ENCODE peak calls at places on chromosomes 4 and X, in nine cellular contexts. F is right cardiac atrium; W is tibial artery; P is cardiac muscle cell; N is astrocyte of the spinal cord; I is fibroblast of mammary gland; J is adipocyte; Z is CD8-positive, alpha-beta memory T cell; M is IMR-90. Q is an unnamed sample.

GRCh38 chr4:82975792-82976191 is 34.8 kb downstream of the LIN54 start:
- DNase-seq in I (peak; percentile 19), P (peak; percentile 44), W (no peak), Z (no peak), M (peak; percentile 78), J (peak; percentile 39), N (peak; percentile 5), F (no peak), Q (no peak)

GRCh38 chr4:22573198-22573597 is 57.3 kb upstream of the ADGRA3 start:
- DNase-seq in P (peak; percentile 67), Z (no peak), I (peak; percentile 11), N (peak; percentile 32), F (peak; percentile 88), M (no peak), J (peak; percentile 3), W (peak; percentile 81), Q (no peak)

GRCh38 chr4:168639914-168640313 is 143.1 kb downstream of the PALLD start:
- DNase-seq in N (no peak), P (peak; percentile 50), W (no peak), F (peak; percentile 82), I (no peak), Z (no peak), M (no peak), J (no peak), Q (no peak)

GRCh38 chr4:147513051-147513450 is 32.2 kb downstream of the EDNRA start:
- DNase-seq in Z (no peak), N (no peak), W (no peak), J (no peak), F (no peak), I (no peak), M (no peak), P (no peak), Q (no peak)

GRCh38 chrX:105315301-105315700 is 94.8 kb upstream of the TEX13A start:
- DNase-seq in J (peak; percentile 59), P (peak; percentile 23), Z (no peak), N (no peak), F (no peak), I (peak; percentile 70), M (peak; percentile 10), W (no peak), Q (peak; percentile 83)

GRCh38 chr4:6963139-6963611 is 53.5 kb downstream of the TBC1D14 start:
- DNase-seq in I (no peak), J (no peak), N (no peak), P (no peak), W (peak; percentile 61), M (peak; percentile 52), F (no peak), Z (no peak), Q (no peak)

GRCh38 chr4:174086829-174087799 is 196.4 kb downstream of the FBXO8 start:
- DNase-seq in N (no peak), F (peak; percentile 65), J (no peak), Z (no peak), I (no peak), W (no peak), M (no peak), P (no peak), Q (no peak)

GRCh38 chrX:105191878-105192277 is 28.6 kb downstream of the TEX13A start:
- DNase-seq in J (peak; percentile 36), P (peak; percentile 14), M (no peak), N (peak; percentile 5), I (peak; percentile 23), F (no peak), Z (no peak), W (no peak), Q (peak; percentile 20)

GRCh38 chr4:44679060-44679459 is 840 bp downstream of the GUF1 start:
- DNase-seq in W (no peak), J (no peak), Z (no peak), I (no peak), M (no peak), P (no peak), F (no peak), N (peak; percentile 5), Q (no peak)

GRCh38 chrX:118355225-118355920 is 9.5 kb downstream of the WDR44 start:
- DNase-seq in I (no peak), Z (no peak), M (no peak), N (no peak), W (no peak), P (no peak), J (no peak), F (no peak), Q (peak; percentile 49)

GRCh38 chr4:76233967-76234678 is 17.4 kb upstream of the FAM47E start:
- DNase-seq in I (no peak), W (no peak), M (no peak), F (no peak), N (no peak), J (no peak), P (no peak), Z (no peak), Q (no peak)

GRCh38 chrX:22095306-22095705 is 63.2 kb downstream of the PHEX start:
- DNase-seq in J (no peak), W (peak; percentile 72), F (peak; percentile 61), I (peak; percentile 95), Z (no peak), P (peak; percentile 54), N (peak; percentile 41), M (peak; percentile 67), Q (no peak)

GRCh38 chrX:38313190-38313589 is 14.1 kb downstream of the RPGR start:
- DNase-seq in N (peak; percentile 46), W (no peak), F (no peak), J (no peak), M (peak; percentile 55), P (no peak), Z (no peak), I (peak; percentile 68), Q (peak; percentile 60)

GRCh38 chr4:70895846-70896435 is 6.2 kb upstream of the MOB1B start:
- DNase-seq in N (peak; percentile 27), P (no peak), Z (no peak), I (no peak), F (no peak), W (no peak), J (no peak), M (no peak), Q (no peak)

GRCh38 chrX:53288173-53288572 is 6.8 kb upstream of the IQSEC2 start:
- DNase-seq in F (peak; percentile 81), P (peak; percentile 51), M (no peak), I (no peak), Z (peak; percentile 17), N (peak; percentile 23), W (peak; percentile 65), J (peak; percentile 2), Q (no peak)

GRCh38 chrX:126456136-126456535 is 96.5 kb downstream of the DCAF12L1 start:
- DNase-seq in P (no peak), Z (no peak), M (no peak), W (no peak), F (no peak), I (no peak), N (no peak), J (no peak), Q (no peak)

GRCh38 chr4:104901438-104901837 is 245.2 kb upstream of the TET2 start:
- DNase-seq in W (no peak), N (peak; percentile 71), M (no peak), F (peak; percentile 37), Z (no peak), J (no peak), P (peak; percentile 32), I (no peak), Q (peak; percentile 8)

GRCh38 chr4:182698212-182698611 is 219.0 kb downstream of the DCTD start:
- DNase-seq in J (no peak), M (peak; percentile 19), N (no peak), P (no peak), F (no peak), I (no peak), W (no peak), Z (no peak), Q (no peak)

GRCh38 chrX:23483396-23483795 is 148.7 kb downstream of the PTCHD1 start:
- DNase-seq in M (no peak), W (no peak), P (no peak), N (no peak), F (no peak), J (no peak), I (no peak), Z (no peak), Q (no peak)
- H3K4me3 ChIP-seq in M (no peak overlapping the region), W (no peak overlapping the region), P (no peak overlapping the region), N (no peak overlapping the region), F (no peak overlapping the region), J (no peak overlapping the region), I (no peak overlapping the region), Z (no peak overlapping the region), Q (no peak overlapping the region)

DNA sequence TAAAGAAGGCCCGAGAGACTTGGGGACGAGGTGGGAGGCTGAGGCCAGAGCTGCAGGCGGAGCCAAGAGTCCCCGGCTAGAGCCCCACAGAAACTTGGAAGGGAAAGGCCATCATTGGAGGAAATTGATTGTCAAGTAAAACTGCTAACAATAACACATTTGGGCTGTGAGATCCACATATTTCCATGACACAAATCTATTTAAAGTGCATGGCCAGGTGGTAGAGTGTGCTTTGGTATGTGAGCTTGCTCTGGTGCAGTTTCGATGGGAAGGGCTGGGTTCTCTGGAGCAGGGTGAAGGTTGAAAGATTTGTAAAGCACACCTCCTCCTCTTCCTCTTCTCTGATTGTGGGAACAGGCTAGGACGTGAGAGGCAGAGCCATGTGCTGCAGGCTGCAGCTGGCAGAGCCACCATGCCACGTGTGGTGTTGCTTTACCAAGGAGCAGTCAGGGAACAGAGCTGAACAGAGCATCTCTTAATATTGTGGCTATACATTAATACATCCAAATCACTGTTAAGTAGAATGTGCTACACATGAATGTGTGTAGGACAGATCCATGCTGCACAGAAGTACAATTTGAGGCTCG is 37.6 kb downstream of the FHDC1 start:
- DNase-seq in F (no peak), J (no peak), I (no peak), P (peak; percentile 2), N (no peak), M (no peak), Z (no peak), W (no peak), Q (no peak)
- H3K4me3 ChIP-seq in F (no peak overlapping the region), J (no peak overlapping the region), I (no peak overlapping the region), P (no peak overlapping the region), N (no peak overlapping the region), M (no peak overlapping the region), Z (no peak overlapping the region), W (no peak overlapping the region), Q (no peak overlapping the region)

DNA sequence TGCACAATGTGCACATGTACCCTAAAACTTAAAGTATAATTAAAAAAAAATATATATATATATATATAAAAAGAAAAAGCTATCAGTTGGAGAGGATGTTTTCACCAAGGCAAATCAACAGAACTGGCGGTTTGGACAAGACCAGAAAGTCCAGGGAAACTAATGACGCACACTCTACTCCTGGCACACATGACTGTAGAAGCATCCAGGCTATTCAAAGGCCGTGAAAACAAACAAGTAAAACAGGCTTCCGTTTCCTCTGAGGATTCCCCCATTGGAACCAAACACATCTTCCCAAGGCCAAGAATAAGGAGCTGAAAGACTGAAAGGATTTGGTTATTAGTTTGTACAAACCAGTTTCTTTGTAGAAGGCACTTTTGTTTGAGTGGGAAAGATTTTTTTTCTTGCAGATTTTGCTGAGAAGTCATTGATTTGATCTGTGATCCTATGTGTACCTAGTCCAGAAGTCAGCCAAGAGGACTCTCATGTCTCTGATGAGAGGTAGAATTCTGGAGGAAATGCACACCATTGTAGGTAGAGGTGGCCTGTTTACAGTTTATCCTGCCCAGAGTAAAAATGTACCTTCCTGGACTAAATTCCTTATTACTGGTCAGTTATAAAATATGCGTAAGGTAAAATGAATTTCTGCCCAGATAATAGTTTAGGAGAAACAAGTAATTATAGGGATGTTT is 66.4 kb downstream of the DMP1 start:
- DNase-seq in N (peak; percentile 48), I (peak; percentile 79), P (peak; percentile 21), F (no peak), Z (no peak), M (no peak), W (no peak), J (no peak), Q (no peak)
- H3K4me3 ChIP-seq in N (no peak overlapping the region), I (no peak overlapping the region), P (no peak overlapping the region), F (no peak overlapping the region), Z (no peak overlapping the region), M (no peak overlapping the region), W (no peak overlapping the region), J (no peak overlapping the region), Q (no peak overlapping the region)

GRCh38 chrX:153725039-153725831 is 579 bp downstream of the ABCD1 start:
- DNase-seq in Z (no peak), I (no peak), N (no peak), P (no peak), F (peak; percentile 71), M (no peak), J (no peak), W (no peak), Q (no peak)
- H3K4me3 ChIP-seq in Z (no peak overlapping the region), I (peak overlapping the region; percentile 25), N (peak overlapping the region; percentile 34), P (peak overlapping the region; percentile 46), F (peak overlapping the region; percentile 80), M (peak overlapping the region; percentile 40), J (peak overlapping the region; percentile 74), W (peak overlapping the region; percentile 80), Q (peak overlapping the region; percentile 36)